ENCODE peak calls at places on chromosomes 6 and 20, in nine cellular contexts. U, J, T, R, H, Y, D, O and V are unnamed samples.

GRCh38 chr20:49603209-49603627 is 35.3 kb upstream of the PTGIS start:
- DNase-seq in Y (no peak), U (no peak), R (no peak), J (no peak), H (peak), T (no peak), D (no peak), O (peak), V (no peak)

GRCh38 chr6:40988634-40989033 is 50.4 kb downstream of the UNC5CL start:
- DNase-seq in H (no peak), T (no peak), D (no peak), Y (no peak), U (no peak), O (no peak), R (no peak), J (no peak), V (no peak)

GRCh38 chr6:38656896-38657295 is 17.2 kb upstream of the BTBD9 start:
- DNase-seq in J (no peak), H (no peak), U (no peak), Y (no peak), D (no peak), O (no peak), T (no peak), R (no peak), V (no peak)

GRCh38 chr6:156864557-156864956 is 87.4 kb downstream of the ARID1B start:
- DNase-seq in H (no peak), Y (no peak), R (no peak), O (no peak), J (no peak), U (no peak), D (no peak), T (no peak), V (no peak)

GRCh38 chr20:59173938-59174496 is 10.4 kb downstream of the ZNF831 start:
- DNase-seq in J (no peak), O (no peak), R (no peak), T (peak), H (no peak), U (no peak), Y (no peak), D (no peak), V (no peak)

GRCh38 chr6:157669747-157670216 is 153.3 kb upstream of the SNX9 start:
- DNase-seq in H (no peak), U (peak), T (peak), Y (peak), D (peak), J (peak), O (peak), R (peak), V (peak)

GRCh38 chr6:7171733-7172132 is 64.0 kb downstream of the RREB1 start:
- DNase-seq in D (no peak), O (no peak), J (no peak), T (no peak), H (no peak), U (no peak), R (no peak), Y (no peak), V (no peak)

GRCh38 chr20:38331814-38332213 is 14.5 kb upstream of the LBP start:
- DNase-seq in T (no peak), O (no peak), Y (no peak), U (no peak), R (no peak), J (no peak), H (no peak), D (no peak), V (no peak)

GRCh38 chr6:116190550-116190949 is 63.3 kb downstream of the TSPYL4 start:
- DNase-seq in H (peak), O (no peak), T (no peak), U (no peak), Y (no peak), D (no peak), R (no peak), J (no peak), V (no peak)

GRCh38 chr6:168355716-168356522 is 36.3 kb upstream of the DACT2 start:
- DNase-seq in O (no peak), H (no peak), Y (no peak), T (peak), U (no peak), J (peak), D (no peak), R (peak), V (peak)

GRCh38 chr6:27392623-27393022 is 4.1 kb downstream of the ZNF391 start:
- DNase-seq in O (no peak), U (no peak), H (no peak), R (no peak), D (no peak), J (no peak), T (no peak), Y (no peak), V (no peak)

GRCh38 chr6:15351631-15352030 is 105.8 kb downstream of the JARID2 start:
- DNase-seq in H (no peak), U (no peak), O (peak), R (no peak), T (no peak), J (peak), D (peak), Y (peak), V (no peak)

GRCh38 chr6:166361080-166361429 is 18.7 kb upstream of the SFT2D1 start:
- DNase-seq in Y (peak), T (no peak), H (no peak), D (no peak), R (no peak), O (no peak), U (no peak), J (peak), V (no peak)

GRCh38 chr20:51687071-51687470 is 81.1 kb downstream of the ATP9A start:
- DNase-seq in R (no peak), D (no peak), H (peak), Y (no peak), J (no peak), T (no peak), U (no peak), O (no peak), V (no peak)

GRCh38 chr20:57248132-57248797 is 18.2 kb downstream of the BMP7 start:
- DNase-seq in T (no peak), U (no peak), D (no peak), Y (no peak), O (no peak), R (no peak), J (no peak), H (no peak), V (no peak)

GRCh38 chr6:105080279-105080678 is 99.5 kb downstream of the POPDC3 start:
- DNase-seq in J (no peak), O (no peak), R (no peak), H (no peak), U (no peak), D (no peak), T (no peak), Y (no peak), V (no peak)

GRCh38 chr20:35200255-35200654 is 26.2 kb upstream of the MMP24 start:
- DNase-seq in U (no peak), H (peak), T (no peak), R (no peak), O (no peak), D (no peak), Y (no peak), J (no peak), V (no peak)

GRCh38 chr6:42315991-42316378 is 98.3 kb upstream of the MRPS10 start:
- DNase-seq in O (no peak), D (no peak), U (peak), R (peak), J (no peak), Y (no peak), H (peak), T (peak), V (no peak)

GRCh38 chr20:36754656-36755222 is 8.8 kb upstream of the NDRG3 start:
- DNase-seq in U (no peak), H (peak), R (peak), J (peak), T (peak), D (no peak), Y (peak), O (peak), V (no peak)

GRCh38 chr6:9502991-9503761 is 911.7 kb downstream of the TFAP2A start:
- DNase-seq in O (no peak), Y (no peak), R (no peak), T (no peak), J (no peak), H (peak), D (no peak), U (no peak), V (no peak)

GRCh38 chr6:130233332-130233731 is 10.6 kb upstream of the SAMD3 start:
- DNase-seq in D (no peak), J (no peak), O (no peak), U (no peak), H (no peak), R (no peak), T (no peak), Y (no peak), V (no peak)

GRCh38 chr6:14274552-14275492 is 157.2 kb downstream of the CD83 start:
- DNase-seq in J (no peak), T (no peak), U (no peak), Y (no peak), O (no peak), D (no peak), R (no peak), H (peak), V (no peak)

GRCh38 chr6:39009476-39009875 is 39.1 kb upstream of the GLP1R start:
- DNase-seq in U (no peak), T (no peak), H (no peak), Y (no peak), R (no peak), J (no peak), D (no peak), O (no peak), V (no peak)

GRCh38 chr20:51156041-51156795 is 133.3 kb upstream of the KCNG1 start:
- DNase-seq in U (no peak), Y (no peak), D (peak), J (peak), O (peak), R (no peak), T (no peak), H (no peak), V (no peak)

GRCh38 chr6:77313595-77313994 is 149.7 kb downstream of the HTR1B start:
- DNase-seq in T (no peak), R (no peak), J (no peak), D (no peak), O (no peak), U (no peak), Y (no peak), H (no peak), V (no peak)

GRCh38 chr6:7959453-7959852 is 48.9 kb upstream of the TXNDC5 start:
- DNase-seq in R (no peak), T (no peak), U (no peak), D (no peak), O (no peak), Y (no peak), H (no peak), J (no peak), V (no peak)

GRCh38 chr6:127917766-127918165 is 16.9 kb upstream of the THEMIS start:
- DNase-seq in D (no peak), H (no peak), O (no peak), J (no peak), U (no peak), T (no peak), Y (no peak), R (no peak), V (no peak)

GRCh38 chr20:25136643-25137559 is 55.0 kb upstream of the VSX1 start:
- DNase-seq in Y (no peak), D (peak), O (no peak), U (no peak), J (peak), H (peak), T (no peak), R (peak), V (no peak)

GRCh38 chr6:21024621-21025020 is 490.4 kb downstream of the CDKAL1 start:
- DNase-seq in T (no peak), U (no peak), J (no peak), Y (no peak), H (no peak), R (no peak), O (no peak), D (no peak), V (no peak)

GRCh38 chr20:16801919-16802651 is 53.9 kb downstream of the OTOR start:
- DNase-seq in O (peak), H (no peak), U (no peak), Y (peak), J (peak), D (peak), R (peak), T (peak), V (peak)
- TF ChIP-seq CTCF in O (peak), H (peak), U (peak), Y (peak), J (peak), D (peak), R (peak), T (peak), V (peak)

GRCh38 chr6:4803343-4803744 is 27.1 kb downstream of the CDYL start:
- DNase-seq in T (no peak), J (no peak), D (no peak), U (no peak), H (no peak), Y (no peak), R (no peak), O (no peak), V (no peak)
- H3K27ac ChIP-seq in T (no peak), J (no peak), D (no peak), U (no peak), H (no peak), Y (no peak), R (no peak), O (no peak), V (no peak)

GRCh38 chr20:61682998-61683681 is 382.5 kb downstream of the TAF4 start:
- DNase-seq in T (no peak), D (no peak), O (no peak), J (no peak), Y (no peak), R (no peak), H (no peak), U (peak), V (no peak)

GRCh38 chr20:61684136-61684535 is 381.5 kb downstream of the TAF4 start:
- DNase-seq in Y (no peak), R (no peak), J (no peak), U (peak), O (no peak), D (no peak), T (no peak), H (no peak), V (no peak)

GRCh38 chr20:61682114-61682997 is 383.3 kb downstream of the TAF4 start:
- DNase-seq in R (no peak), T (no peak), D (no peak), J (no peak), H (no peak), O (no peak), U (no peak), Y (no peak), V (no peak)

GRCh38 chr20:61684583-61685235 is 381.0 kb downstream of the TAF4 start:
- DNase-seq in R (no peak), H (no peak), O (no peak), Y (no peak), J (no peak), D (no peak), T (no peak), U (peak), V (no peak)

GRCh38 chr20:61683721-61684120 is 382.0 kb downstream of the TAF4 start:
- DNase-seq in R (no peak), Y (no peak), U (peak), T (no peak), O (no peak), H (no peak), D (no peak), J (no peak), V (no peak)
- TF ChIP-seq CTCF in R (no peak), Y (no peak), U (no peak), T (no peak), O (no peak), H (no peak), D (no peak), J (no peak), V (no peak)

GRCh38 chr20:41141153-41141815 is 3.9 kb downstream of the PLCG1 start:
- DNase-seq in J (no peak), Y (no peak), T (no peak), H (no peak), D (peak), R (peak), U (no peak), O (peak), V (no peak)
- H3K27ac ChIP-seq in J (peak), Y (peak), T (peak), H (no peak), D (peak), R (peak), U (peak), O (no peak), V (peak)

DNA sequence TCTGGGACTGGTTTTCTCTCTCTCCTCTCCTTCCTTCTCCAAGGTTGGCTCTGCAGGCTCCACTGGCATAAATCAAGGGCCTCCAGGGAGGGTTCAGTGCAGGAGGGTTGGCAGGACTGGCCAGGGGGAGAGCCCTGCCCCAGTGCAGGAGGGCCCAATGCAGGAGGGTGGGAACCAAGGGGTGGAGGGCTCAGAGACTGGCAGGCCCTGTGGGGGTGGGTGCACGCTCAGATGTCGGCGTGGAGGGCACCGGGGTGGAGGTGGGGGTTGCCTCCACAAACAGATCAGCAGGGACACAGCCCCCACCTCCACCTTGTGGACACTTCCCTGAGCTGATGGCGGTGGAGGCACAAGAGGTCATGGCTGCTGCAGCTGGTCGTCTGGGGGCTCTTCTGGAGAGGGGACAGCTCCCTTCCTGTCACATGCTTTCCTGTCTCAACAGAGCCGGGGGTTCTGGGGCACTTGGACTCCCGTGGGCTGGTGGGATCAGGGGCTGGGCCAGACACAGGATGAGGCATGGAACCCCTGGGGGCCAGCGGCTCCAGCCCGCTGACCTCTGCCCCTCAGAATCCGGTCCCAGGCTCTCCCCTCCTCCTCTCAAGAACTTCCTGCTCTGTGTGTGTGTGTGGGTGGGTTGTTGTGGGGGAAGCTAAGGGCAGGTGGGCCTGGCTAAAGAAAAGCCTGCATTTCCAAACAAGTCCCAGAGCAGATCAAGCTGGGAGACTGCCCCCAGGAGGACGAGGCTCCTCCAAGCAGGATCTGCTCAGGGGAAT is 2.7 kb upstream of the ABHD16B start:
- DNase-seq in D (no peak), Y (no peak), R (no peak), H (no peak), U (peak), T (no peak), J (no peak), O (peak), V (no peak)
- TF ChIP-seq CTCF in D (no peak), Y (peak), R (no peak), H (no peak), U (peak), T (no peak), J (peak), O (peak), V (no peak)

GRCh38 chr6:112191509-112191908 is 62.9 kb downstream of the LAMA4 start:
- DNase-seq in H (peak), O (no peak), T (no peak), R (no peak), D (no peak), Y (no peak), J (no peak), U (no peak), V (no peak)

GRCh38 chr6:112193535-112194051 is 60.8 kb downstream of the LAMA4 start:
- DNase-seq in Y (no peak), U (no peak), R (no peak), H (peak), T (no peak), O (no peak), J (no peak), D (no peak), V (no peak)

GRCh38 chr6:112195166-112195565 is 59.2 kb downstream of the LAMA4 start:
- DNase-seq in Y (no peak), J (no peak), R (no peak), D (no peak), T (no peak), O (no peak), H (peak), U (no peak), V (no peak)

GRCh38 chr6:112190164-112190563 is 64.2 kb downstream of the LAMA4 start:
- DNase-seq in D (no peak), T (no peak), J (no peak), Y (no peak), U (no peak), R (no peak), H (peak), O (no peak), V (no peak)

GRCh38 chr6:112193111-112193510 is 61.3 kb downstream of the LAMA4 start:
- DNase-seq in D (no peak), T (no peak), U (no peak), O (no peak), H (peak), Y (no peak), R (no peak), J (no peak), V (no peak)
- H3K27ac ChIP-seq in D (peak), T (no peak), U (no peak), O (no peak), H (no peak), Y (no peak), R (no peak), J (no peak), V (no peak)

GRCh38 chr20:45685896-45686295 is 15.9 kb upstream of the WFDC11 start:
- DNase-seq in O (no peak), Y (no peak), R (no peak), J (no peak), D (no peak), U (no peak), H (no peak), T (no peak), V (no peak)
- TF ChIP-seq CTCF in O (no peak), Y (no peak), R (no peak), J (no peak), D (no peak), U (no peak), H (no peak), T (no peak), V (no peak)